ENCODE peak calls at places on chromosomes 3 and 15, in six cellular contexts. One of them, this sample, is unnamed.
A peak's percentile ranks its signal among the peaks of the same experiment; 100 is the strongest.

GRCh38 chr3:50356553-50356952 is 2.8 kb downstream of the TMEM115 start:
- DNase-seq in PC-3: peak; percentile 70
- DNase-seq in mammary epithelial cell: no peak
- DNase-seq in adipocyte: no peak
- DNase-seq in Karpas-422: no peak
- DNase-seq in neuronal stem cell: no peak
- DNase-seq in this sample: peak; percentile 23

GRCh38 chr3:38004415-38005075 is 14.0 kb downstream of the VILL start:
- DNase-seq in mammary epithelial cell: peak; percentile 70
- DNase-seq in PC-3: peak; percentile 94
- DNase-seq in neuronal stem cell: no peak
- DNase-seq in Karpas-422: peak; percentile 79
- DNase-seq in adipocyte: peak; percentile 72
- DNase-seq in this sample: peak; percentile 51

GRCh38 chr3:35305406-35305805 is 333.9 kb upstream of the ARPP21 start:
- DNase-seq in PC-3: no peak
- DNase-seq in Karpas-422: no peak
- DNase-seq in mammary epithelial cell: no peak
- DNase-seq in neuronal stem cell: no peak
- DNase-seq in adipocyte: no peak
- DNase-seq in this sample: no peak

GRCh38 chr15:92391640-92392039 is 2.0 kb upstream of the ST8SIA2 start:
- DNase-seq in Karpas-422: peak; percentile 80
- DNase-seq in mammary epithelial cell: peak; percentile 53
- DNase-seq in neuronal stem cell: no peak
- DNase-seq in PC-3: peak; percentile 31
- DNase-seq in adipocyte: no peak
- DNase-seq in this sample: peak; percentile 45

GRCh38 chr3:58005662-58006061 is 2.6 kb upstream of the FLNB start:
- DNase-seq in Karpas-422: no peak
- DNase-seq in mammary epithelial cell: peak; percentile 97
- DNase-seq in neuronal stem cell: no peak
- DNase-seq in PC-3: peak; percentile 94
- DNase-seq in adipocyte: peak; percentile 66
- DNase-seq in this sample: peak; percentile 79

GRCh38 chr3:56725175-56725574 is 42.1 kb upstream of the TASOR start:
- DNase-seq in neuronal stem cell: no peak
- DNase-seq in mammary epithelial cell: no peak
- DNase-seq in adipocyte: no peak
- DNase-seq in PC-3: no peak
- DNase-seq in Karpas-422: no peak
- DNase-seq in this sample: peak; percentile 16

GRCh38 chr3:185929192-185930151 is 8.3 kb downstream of the TRA2B start:
- DNase-seq in mammary epithelial cell: peak; percentile 52
- DNase-seq in adipocyte: no peak
- DNase-seq in Karpas-422: peak; percentile 41
- DNase-seq in PC-3: no peak
- DNase-seq in neuronal stem cell: no peak
- DNase-seq in this sample: no peak

GRCh38 chr3:193563999-193564398 is 9.3 kb upstream of the ATP13A4 start:
- DNase-seq in PC-3: peak; percentile 29
- DNase-seq in adipocyte: no peak
- DNase-seq in Karpas-422: peak; percentile 79
- DNase-seq in neuronal stem cell: no peak
- DNase-seq in mammary epithelial cell: peak; percentile 10
- DNase-seq in this sample: no peak

GRCh38 chr3:120420855-120421570 is 29.8 kb downstream of the FSTL1 start:
- DNase-seq in mammary epithelial cell: no peak
- DNase-seq in neuronal stem cell: no peak
- DNase-seq in PC-3: no peak
- DNase-seq in Karpas-422: no peak
- DNase-seq in adipocyte: peak; percentile 76
- DNase-seq in this sample: peak; percentile 75

GRCh38 chr3:24315991-24316390 is 178.7 kb downstream of the THRB start:
- DNase-seq in PC-3: peak; percentile 45
- DNase-seq in mammary epithelial cell: peak; percentile 17
- DNase-seq in neuronal stem cell: no peak
- DNase-seq in Karpas-422: no peak
- DNase-seq in adipocyte: peak; percentile 52
- DNase-seq in this sample: peak; percentile 13

GRCh38 chr3:14587733-14588360 is 47.7 kb upstream of the GRIP2 start:
- DNase-seq in neuronal stem cell: no peak
- DNase-seq in PC-3: peak; percentile 88
- DNase-seq in Karpas-422: no peak
- DNase-seq in adipocyte: peak; percentile 24
- DNase-seq in mammary epithelial cell: peak; percentile 62
- DNase-seq in this sample: peak; percentile 26

GRCh38 chr3:47860206-47860605 is 57.3 kb downstream of the DHX30 start:
- DNase-seq in adipocyte: no peak
- DNase-seq in mammary epithelial cell: no peak
- DNase-seq in neuronal stem cell: no peak
- DNase-seq in Karpas-422: no peak
- DNase-seq in PC-3: no peak
- DNase-seq in this sample: no peak

GRCh38 chr15:33086500-33087141 is 107.9 kb downstream of the FMN1 start:
- DNase-seq in neuronal stem cell: no peak
- DNase-seq in adipocyte: peak; percentile 88
- DNase-seq in mammary epithelial cell: peak; percentile 58
- DNase-seq in PC-3: peak; percentile 84
- DNase-seq in Karpas-422: peak; percentile 70
- DNase-seq in this sample: peak; percentile 66

GRCh38 chr15:42385980-42386695 is 26.8 kb downstream of the CAPN3 start:
- DNase-seq in adipocyte: no peak
- DNase-seq in neuronal stem cell: no peak
- DNase-seq in mammary epithelial cell: no peak
- DNase-seq in PC-3: no peak
- DNase-seq in Karpas-422: no peak
- DNase-seq in this sample: no peak

GRCh38 chr15:100220058-100220728 is 121.6 kb downstream of the ADAMTS17 start:
- DNase-seq in Karpas-422: no peak
- DNase-seq in mammary epithelial cell: no peak
- DNase-seq in PC-3: no peak
- DNase-seq in neuronal stem cell: no peak
- DNase-seq in adipocyte: no peak
- DNase-seq in this sample: no peak
- H3K4me3 ChIP-seq in Karpas-422: no peak overlapping the region
- H3K4me3 ChIP-seq in mammary epithelial cell: no peak overlapping the region
- H3K4me3 ChIP-seq in PC-3: no peak overlapping the region
- H3K4me3 ChIP-seq in neuronal stem cell: no peak overlapping the region
- H3K4me3 ChIP-seq in adipocyte: no peak overlapping the region
- H3K4me3 ChIP-seq in this sample: no peak overlapping the region

GRCh38 chr3:61866143-61866542 is 304.8 kb downstream of the PTPRG start:
- DNase-seq in adipocyte: no peak
- DNase-seq in PC-3: no peak
- DNase-seq in mammary epithelial cell: no peak
- DNase-seq in neuronal stem cell: no peak
- DNase-seq in Karpas-422: no peak
- DNase-seq in this sample: no peak

GRCh38 chr3:61866961-61867461 is 305.6 kb downstream of the PTPRG start:
- DNase-seq in mammary epithelial cell: no peak
- DNase-seq in PC-3: no peak
- DNase-seq in neuronal stem cell: no peak
- DNase-seq in Karpas-422: no peak
- DNase-seq in adipocyte: no peak
- DNase-seq in this sample: no peak

GRCh38 chr3:61863579-61863978 is 302.2 kb downstream of the PTPRG start:
- DNase-seq in neuronal stem cell: no peak
- DNase-seq in Karpas-422: no peak
- DNase-seq in mammary epithelial cell: no peak
- DNase-seq in PC-3: no peak
- DNase-seq in adipocyte: no peak
- DNase-seq in this sample: no peak

GRCh38 chr3:61865466-61865865 is 304.1 kb downstream of the PTPRG start:
- DNase-seq in Karpas-422: no peak
- DNase-seq in adipocyte: no peak
- DNase-seq in PC-3: no peak
- DNase-seq in neuronal stem cell: no peak
- DNase-seq in mammary epithelial cell: no peak
- DNase-seq in this sample: no peak

GRCh38 chr3:61864886-61865285 is 303.5 kb downstream of the PTPRG start:
- DNase-seq in mammary epithelial cell: peak; percentile 9
- DNase-seq in Karpas-422: no peak
- DNase-seq in adipocyte: no peak
- DNase-seq in PC-3: no peak
- DNase-seq in neuronal stem cell: no peak
- DNase-seq in this sample: no peak
- H3K4me1 ChIP-seq in mammary epithelial cell: no peaks in the 10 kb centered on the region
- H3K4me1 ChIP-seq in Karpas-422: no peaks in the 10 kb centered on the region
- H3K4me1 ChIP-seq in adipocyte: peaks cover 2% of the 10 kb centered on the region
- H3K4me1 ChIP-seq in PC-3: no peaks in the 10 kb centered on the region
- H3K4me1 ChIP-seq in neuronal stem cell: peaks cover 13% of the 10 kb centered on the region
- H3K4me1 ChIP-seq in this sample: no peaks in the 10 kb centered on the region

DNA sequence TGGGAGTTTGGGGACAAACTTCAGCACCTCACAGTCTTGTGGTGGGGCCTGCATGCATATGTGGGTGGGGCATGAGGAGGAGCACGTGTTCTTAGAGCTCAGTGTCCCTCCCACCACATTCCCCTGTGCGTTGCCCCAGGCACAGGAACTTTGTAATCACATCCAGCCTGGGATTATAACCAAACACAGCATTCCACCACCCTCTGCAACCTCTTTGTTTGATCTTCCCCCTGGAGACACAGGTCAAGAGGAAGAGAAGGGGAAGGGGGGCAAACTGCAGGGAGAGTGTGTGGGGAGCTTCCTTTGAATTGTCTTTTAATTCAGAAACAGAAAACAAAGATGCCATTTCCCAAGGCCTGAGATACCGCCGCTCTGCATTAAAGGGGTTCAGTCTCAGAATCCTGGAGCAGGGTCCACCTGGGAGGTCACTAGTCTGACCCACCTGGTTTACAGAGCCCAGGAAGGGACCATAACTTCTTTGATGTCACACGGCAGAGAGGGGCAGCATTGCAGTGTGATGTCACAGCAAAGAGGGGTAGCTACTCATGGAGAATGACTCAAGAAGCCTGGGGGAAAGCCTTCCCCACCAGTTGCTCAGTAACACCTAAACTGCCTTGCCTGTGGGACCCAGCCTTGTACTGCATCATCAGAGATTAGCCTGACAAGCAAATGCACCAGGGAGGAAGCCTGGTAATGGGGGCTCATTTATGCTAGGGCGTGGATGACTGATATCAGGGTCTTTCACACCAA is 106.3 kb upstream of the RNU6-1 start:
- DNase-seq in neuronal stem cell: peak; percentile 58
- DNase-seq in Karpas-422: peak; percentile 43
- DNase-seq in mammary epithelial cell: peak; percentile 60
- DNase-seq in PC-3: peak; percentile 63
- DNase-seq in adipocyte: peak; percentile 84
- DNase-seq in this sample: no peak
- H3K9ac ChIP-seq in neuronal stem cell: no peak overlapping the region
- H3K9ac ChIP-seq in Karpas-422: peak overlapping the region; percentile 38
- H3K9ac ChIP-seq in mammary epithelial cell: peak overlapping the region; percentile 22
- H3K9ac ChIP-seq in PC-3: no peak overlapping the region
- H3K9ac ChIP-seq in adipocyte: no peak overlapping the region
- H3K9ac ChIP-seq in this sample: no peak overlapping the region

DNA sequence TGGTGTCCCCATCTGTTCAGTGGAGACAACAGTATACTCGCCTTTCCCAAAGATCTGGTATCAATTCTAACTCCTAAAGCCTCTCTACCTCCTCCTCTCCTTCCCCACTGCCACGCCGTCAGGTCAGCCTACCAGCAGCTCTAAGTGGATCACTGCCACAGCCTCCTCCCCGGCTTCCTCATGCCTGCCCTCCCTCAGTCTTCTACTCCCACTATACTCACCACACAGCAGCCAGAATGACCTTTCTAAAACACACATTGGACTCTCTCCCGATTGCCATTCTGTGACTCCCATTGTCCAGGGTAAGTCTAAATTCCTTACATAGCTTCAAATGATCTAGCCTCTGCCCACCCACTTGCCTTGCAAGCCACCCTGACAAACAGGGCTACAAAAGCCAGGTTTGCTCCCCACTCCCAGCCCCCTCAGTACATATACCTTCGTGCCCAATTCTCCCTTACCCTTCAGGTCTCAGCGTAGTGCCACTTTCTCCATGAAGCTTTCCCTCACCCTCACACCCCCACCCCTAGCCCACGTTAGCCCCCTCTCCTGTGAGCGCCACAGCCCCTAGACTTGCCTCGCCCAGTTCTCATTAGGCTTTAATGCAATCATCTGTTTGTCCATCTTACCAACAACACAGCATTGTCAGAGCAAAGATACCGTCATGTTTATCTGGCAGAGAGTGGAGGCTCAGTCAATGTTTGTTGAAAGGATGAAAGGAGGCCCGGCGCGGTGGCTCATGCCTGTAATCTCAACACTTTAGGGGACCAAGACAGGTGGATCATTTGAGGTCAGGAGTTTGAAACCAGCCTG is 9.5 kb upstream of the SEMA7A start:
- DNase-seq in PC-3: no peak
- DNase-seq in adipocyte: peak; percentile 37
- DNase-seq in mammary epithelial cell: no peak
- DNase-seq in neuronal stem cell: no peak
- DNase-seq in Karpas-422: no peak
- DNase-seq in this sample: no peak
- H3K4me3 ChIP-seq in PC-3: no peak overlapping the region
- H3K4me3 ChIP-seq in adipocyte: no peak overlapping the region
- H3K4me3 ChIP-seq in mammary epithelial cell: no peak overlapping the region
- H3K4me3 ChIP-seq in neuronal stem cell: no peak overlapping the region
- H3K4me3 ChIP-seq in Karpas-422: no peak overlapping the region
- H3K4me3 ChIP-seq in this sample: no peak overlapping the region

GRCh38 chr15:70699873-70700272 is 63.5 kb downstream of the UACA start:
- DNase-seq in Karpas-422: no peak
- DNase-seq in adipocyte: peak; percentile 48
- DNase-seq in neuronal stem cell: no peak
- DNase-seq in mammary epithelial cell: no peak
- DNase-seq in PC-3: no peak
- DNase-seq in this sample: no peak

GRCh38 chr15:70701891-70702568 is 61.3 kb downstream of the UACA start:
- DNase-seq in neuronal stem cell: no peak
- DNase-seq in mammary epithelial cell: peak; percentile 44
- DNase-seq in adipocyte: peak; percentile 69
- DNase-seq in PC-3: peak; percentile 88
- DNase-seq in Karpas-422: peak; percentile 25
- DNase-seq in this sample: peak; percentile 71

GRCh38 chr15:70702584-70702983 is 60.8 kb downstream of the UACA start:
- DNase-seq in adipocyte: peak; percentile 36
- DNase-seq in mammary epithelial cell: no peak
- DNase-seq in PC-3: no peak
- DNase-seq in neuronal stem cell: no peak
- DNase-seq in Karpas-422: peak; percentile 28
- DNase-seq in this sample: no peak

GRCh38 chr15:70698412-70698811 is 64.9 kb downstream of the UACA start:
- DNase-seq in PC-3: no peak
- DNase-seq in mammary epithelial cell: no peak
- DNase-seq in Karpas-422: peak; percentile 27
- DNase-seq in neuronal stem cell: no peak
- DNase-seq in adipocyte: no peak
- DNase-seq in this sample: no peak

GRCh38 chr15:70698991-70699390 is 64.4 kb downstream of the UACA start:
- DNase-seq in PC-3: no peak
- DNase-seq in adipocyte: no peak
- DNase-seq in mammary epithelial cell: no peak
- DNase-seq in Karpas-422: peak; percentile 27
- DNase-seq in neuronal stem cell: no peak
- DNase-seq in this sample: no peak
- H3K4me1 ChIP-seq in PC-3: peaks cover 53% of the 10 kb centered on the region
- H3K4me1 ChIP-seq in adipocyte: peaks cover 71% of the 10 kb centered on the region
- H3K4me1 ChIP-seq in mammary epithelial cell: peaks cover 32% of the 10 kb centered on the region
- H3K4me1 ChIP-seq in Karpas-422: peaks cover 19% of the 10 kb centered on the region
- H3K4me1 ChIP-seq in neuronal stem cell: peaks cover 19% of the 10 kb centered on the region
- H3K4me1 ChIP-seq in this sample: peaks cover 20% of the 10 kb centered on the region

This sample was measured in fibroblast of lung.